ENCODE peak calls at places on chromosome 16, in nine cellular contexts. Z, F, D, Y, S, U, H, M and W are unnamed samples.
A peak's percentile ranks its signal among the peaks of the same experiment; 100 is the strongest.

GRCh38 chr16:14298374-14299122 is 227.4 kb downstream of the MRTFB start:
- DNase-seq in Z (no peak), F (no peak), D (no peak), Y (no peak), S (no peak), U (no peak), H (no peak), M (no peak), W (no peak)

GRCh38 chr16:56107944-56108583 is 83.2 kb upstream of the GNAO1 start:
- DNase-seq in Z (no peak), F (no peak), D (no peak), Y (no peak), S (no peak), U (no peak), H (no peak), M (no peak), W (no peak)

GRCh38 chr16:31131841-31132271 is 3.7 kb downstream of the PRSS8 start:
- DNase-seq in Z (no peak), F (no peak), D (no peak), Y (no peak), S (no peak), U (no peak), H (no peak), M (no peak), W (no peak)

GRCh38 chr16:73878616-73879015 is 418.0 kb upstream of the PSMD7 start:
- DNase-seq in Z (no peak), F (peak; percentile 68), D (no peak), Y (peak; percentile 39), S (peak; percentile 61), U (peak; percentile 67), H (no peak), M (no peak), W (peak; percentile 19)

GRCh38 chr16:81487301-81487720 is 42.7 kb downstream of the CMIP start:
- DNase-seq in Z (no peak), F (no peak), D (no peak), Y (no peak), S (no peak), U (no peak), H (no peak), M (no peak), W (no peak)

GRCh38 chr16:73382921-73383594 is 335.1 kb upstream of the ZFHX3 start:
- DNase-seq in Z (no peak), F (no peak), D (no peak), Y (no peak), S (no peak), U (no peak), H (no peak), M (no peak), W (no peak)

GRCh38 chr16:53152321-53152720 is 97.5 kb downstream of the CHD9 start:
- DNase-seq in Z (no peak), F (no peak), D (no peak), Y (no peak), S (no peak), U (no peak), H (no peak), M (no peak), W (no peak)

GRCh38 chr16:17160285-17160854 is 310.4 kb downstream of the XYLT1 start:
- DNase-seq in Z (no peak), F (no peak), D (no peak), Y (no peak), S (no peak), U (no peak), H (no peak), M (no peak), W (no peak)

GRCh38 chr16:1048442-1049112 is 24.0 kb upstream of the SSTR5 start:
- DNase-seq in Z (peak; percentile 28), F (peak; percentile 13), D (no peak), Y (no peak), S (peak; percentile 27), U (peak; percentile 67), H (no peak), M (no peak), W (no peak)

GRCh38 chr16:12046651-12047050 is 70.1 kb downstream of the SNX29 start:
- DNase-seq in Z (no peak), F (no peak), D (no peak), Y (no peak), S (no peak), U (no peak), H (no peak), M (no peak), W (no peak)

GRCh38 chr16:8126313-8126712 is 464.0 kb downstream of the TMEM114 start:
- DNase-seq in Z (no peak), F (no peak), D (no peak), Y (no peak), S (no peak), U (no peak), H (no peak), M (no peak), W (no peak)

GRCh38 chr16:17696696-17697095 is 225.9 kb upstream of the XYLT1 start:
- DNase-seq in Z (no peak), F (no peak), D (no peak), Y (no peak), S (no peak), U (no peak), H (no peak), M (no peak), W (no peak)

GRCh38 chr16:50744911-50745310 is 3.0 kb downstream of the CYLD start:
- DNase-seq in Z (peak; percentile 43), F (peak; percentile 21), D (no peak), Y (no peak), S (no peak), U (no peak), H (no peak), M (no peak), W (no peak)

GRCh38 chr16:11205754-11206459 is 50.1 kb downstream of the SOCS1 start:
- DNase-seq in Z (no peak), F (no peak), D (no peak), Y (no peak), S (no peak), U (peak; percentile 28), H (no peak), M (no peak), W (no peak)

GRCh38 chr16:14502932-14503741 is 126.9 kb downstream of the PARN start:
- DNase-seq in Z (no peak), F (peak; percentile 60), D (no peak), Y (peak; percentile 27), S (peak; percentile 33), U (no peak), H (no peak), M (no peak), W (no peak)

GRCh38 chr16:80947708-80948615 is 58.7 kb downstream of the CMC2 start:
- DNase-seq in Z (no peak), F (no peak), D (no peak), Y (no peak), S (no peak), U (no peak), H (no peak), M (no peak), W (no peak)

GRCh38 chr16:4798456-4798855 is 3.3 kb downstream of the SMIM22 start:
- DNase-seq in Z (no peak), F (no peak), D (no peak), Y (no peak), S (no peak), U (no peak), H (no peak), M (no peak), W (no peak)